ENCODE peak calls at places on chromosomes 1 and 21, in five cellular contexts. S is AG20443, X is NCI-H1092, R is GM20000, Z is hypothalamus. J is an unnamed sample.

GRCh38 chr1:59138402-59138801 is 158.5 kb upstream of the FGGY start:
- DNase-seq in Z (no peak), X (no peak), S (no peak), R (no peak), J (no peak)

GRCh38 chr1:160844447-160845232 is 18.0 kb downstream of the CD244 start:
- DNase-seq in X (no peak), Z (no peak), S (no peak), R (no peak), J (no peak)

GRCh38 chr21:44255519-44255981 is 6.1 kb downstream of the DNMT3L start:
- DNase-seq in Z (no peak), R (no peak), X (no peak), S (peak; percentile 69), J (no peak)

GRCh38 chr1:150560011-150560438 is 10.8 kb downstream of the ADAMTSL4 start:
- DNase-seq in S (peak; percentile 69), X (peak; percentile 44), R (peak; percentile 89), Z (peak; percentile 16), J (peak; percentile 88)

GRCh38 chr1:234607091-234608025 is 2.6 kb downstream of the IRF2BP2 start:
- DNase-seq in R (no peak), S (no peak), X (peak; percentile 91), Z (peak; percentile 52), J (peak; percentile 69)

GRCh38 chr21:46550511-46550941 is 54.4 kb downstream of the S100B start:
- DNase-seq in X (no peak), R (no peak), Z (no peak), S (no peak), J (no peak)

GRCh38 chr1:154983776-154984466 is 777 bp downstream of the FLAD1 start:
- DNase-seq in S (no peak), R (no peak), X (no peak), Z (no peak), J (peak; percentile 50)

GRCh38 chr1:175150596-175151319 is 41.8 kb downstream of the KIAA0040 start:
- DNase-seq in X (no peak), R (no peak), Z (no peak), S (peak; percentile 72), J (no peak)

GRCh38 chr1:17507916-17508315 is 31.6 kb upstream of the ARHGEF10L start:
- DNase-seq in X (no peak), Z (no peak), R (no peak), S (no peak), J (no peak)

GRCh38 chr1:88302843-88303486 is 381.1 kb upstream of the PKN2 start:
- DNase-seq in S (peak; percentile 51), Z (no peak), X (no peak), R (no peak), J (peak; percentile 17)

GRCh38 chr1:169309178-169310166 is 58.1 kb downstream of the NME7 start:
- DNase-seq in S (no peak), Z (no peak), X (no peak), R (peak; percentile 19), J (peak; percentile 57)

GRCh38 chr1:223831755-223832636 is 13.8 kb downstream of the TP53BP2 start:
- DNase-seq in X (no peak), S (peak; percentile 17), Z (no peak), R (no peak), J (no peak)

GRCh38 chr1:62349470-62350233 is 30.4 kb upstream of the KANK4 start:
- DNase-seq in R (no peak), X (no peak), S (no peak), Z (no peak), J (no peak)

GRCh38 chr1:201149400-201149799 is 4.9 kb downstream of the TMEM9 start:
- DNase-seq in Z (no peak), S (peak; percentile 29), R (peak; percentile 56), X (no peak), J (peak; percentile 69)

GRCh38 chr1:165129568-165130164 is 226.8 kb downstream of the LMX1A start:
- DNase-seq in S (peak; percentile 53), Z (no peak), X (peak; percentile 80), R (peak; percentile 43), J (peak; percentile 94)

GRCh38 chr1:204751883-204752687 is 66.5 kb upstream of the LRRN2 start:
- DNase-seq in R (no peak), X (no peak), Z (no peak), S (no peak), J (no peak)

J was measured in MM.1S.